ENCODE peak calls at places on chromosomes 16 and 17, in ten cellular contexts. W is amniotic stem cell, E is type B pancreatic cell, Z is right cardiac atrium, R is dorsolateral prefrontal cortex, M is T-cell, N is lung, A is brain microvascular endothelial cell, J is omental fat pad, V is RWPE1. L is an unnamed sample.

GRCh38 chr17:14471052-14471451 is 170.2 kb downstream of the HS3ST3B1 start:
- DNase-seq in E (no peak), J (no peak), W (peak), V (peak), M (no peak), R (no peak), Z (no peak), N (no peak), A (peak), L (peak)

GRCh38 chr17:60665602-60666001 is 12.0 kb upstream of the BCAS3 start:
- DNase-seq in V (no peak), R (no peak), Z (no peak), M (no peak), N (no peak), J (no peak), E (no peak), W (no peak), A (no peak), L (no peak)

GRCh38 chr16:1206786-1207185 is 18.3 kb downstream of the TPSG1 start:
- DNase-seq in R (no peak), V (no peak), E (no peak), A (no peak), N (no peak), Z (no peak), M (peak), J (no peak), W (no peak), L (no peak)

GRCh38 chr17:63676540-63676933 is 23.4 kb downstream of the LIMD2 start:
- DNase-seq in N (no peak), R (no peak), Z (no peak), J (no peak), W (no peak), V (no peak), E (no peak), M (no peak), A (no peak), L (no peak)

GRCh38 chr16:2840914-2841313 is 10.8 kb downstream of the ZG16B start:
- DNase-seq in M (no peak), E (no peak), J (no peak), Z (no peak), A (no peak), R (no peak), W (no peak), N (no peak), V (no peak), L (no peak)

GRCh38 chr17:32915108-32915700 is 12.7 kb upstream of the TMEM98 start:
- DNase-seq in V (no peak), J (no peak), E (no peak), A (no peak), Z (no peak), N (peak), M (no peak), W (no peak), R (no peak), L (no peak)

GRCh38 chr17:5526821-5527598 is 40.6 kb downstream of the MIS12 start:
- DNase-seq in M (no peak), R (peak), E (no peak), W (peak), V (peak), N (no peak), A (peak), J (no peak), Z (peak), L (peak)

GRCh38 chr17:17886747-17887146 is 50.0 kb upstream of the SREBF1 start:
- DNase-seq in E (no peak), R (no peak), Z (no peak), M (no peak), V (no peak), A (no peak), W (no peak), N (no peak), J (no peak), L (no peak)

GRCh38 chr17:16568541-16569357 is at the start of gene ZNF287:
- DNase-seq in A (peak), M (peak), J (peak), R (peak), E (peak), V (peak), N (peak), Z (peak), W (peak), L (peak)

GRCh38 chr17:76145231-76146052 is 4.4 kb upstream of the FOXJ1 start:
- DNase-seq in A (no peak), M (peak), V (no peak), W (no peak), N (no peak), R (peak), J (no peak), E (no peak), Z (no peak), L (no peak)

GRCh38 chr17:34706029-34706428 is 126.6 kb downstream of the TMEM132E start:
- DNase-seq in E (peak), J (no peak), R (no peak), W (no peak), A (peak), V (peak), M (no peak), N (no peak), Z (no peak), L (no peak)

GRCh38 chr16:28321700-28322411 is 29.5 kb downstream of the SBK1 start:
- DNase-seq in N (no peak), V (peak), E (no peak), A (peak), R (no peak), M (peak), Z (no peak), W (no peak), J (no peak), L (no peak)

GRCh38 chr17:70190959-70191805 is 21.9 kb downstream of the KCNJ2 start:
- DNase-seq in M (no peak), N (no peak), E (no peak), J (no peak), V (peak), A (no peak), Z (no peak), W (no peak), R (no peak), L (no peak)

GRCh38 chr16:84169765-84170310 is 17.0 kb downstream of the TAF1C start:
- DNase-seq in N (no peak), V (no peak), A (no peak), J (no peak), Z (no peak), M (no peak), W (no peak), R (no peak), E (no peak), L (no peak)

GRCh38 chr17:57050303-57050702 is 34.7 kb upstream of the AKAP1 start:
- DNase-seq in V (no peak), N (no peak), R (no peak), M (no peak), A (no peak), J (no peak), W (no peak), Z (no peak), E (no peak), L (no peak)

GRCh38 chr17:81387235-81388060 is 7.8 kb upstream of the BAHCC1 start:
- DNase-seq in J (no peak), V (no peak), E (no peak), R (no peak), Z (peak), A (no peak), W (no peak), M (no peak), N (peak), L (no peak)

GRCh38 chr17:50266384-50267073 is 7.7 kb upstream of the TMEM92 start:
- DNase-seq in V (no peak), W (peak), A (peak), J (no peak), N (peak), E (peak), M (no peak), Z (peak), R (peak), L (no peak)

GRCh38 chr17:74448774-74449173 is 16.9 kb downstream of the GPRC5C start:
- DNase-seq in E (no peak), J (no peak), N (no peak), W (no peak), V (no peak), R (no peak), Z (no peak), A (no peak), M (no peak), L (no peak)

GRCh38 chr17:27544350-27545131 is 86.4 kb upstream of the LGALS9 start:
- DNase-seq in E (no peak), J (no peak), A (no peak), Z (no peak), M (no peak), R (no peak), V (no peak), N (no peak), W (no peak), L (no peak)

L was measured in Panc1.